ENCODE peak calls at places on chromosomes 16 and 17, in nine cellular contexts. K is dorsolateral prefrontal cortex, W is cardiac muscle cell, C is K562, L is esophagus squamous epithelium, N is mesothelial cell of epicardium, V is body of pancreas, G is RWPE2, Y is endothelial cell. S is an unnamed sample.

GRCh38 chr16:71673190-71673956 is 47.4 kb downstream of the MARVELD3 start:
- DNase-seq in N (no peak), L (no peak), K (no peak), C (no peak), Y (no peak), W (no peak), V (no peak), G (no peak), S (no peak)

GRCh38 chr17:27800522-27800921 is at the start of gene NOS2:
- DNase-seq in Y (no peak), N (no peak), K (no peak), L (no peak), G (no peak), V (no peak), C (no peak), W (no peak), S (no peak)

GRCh38 chr16:75501359-75501758 is 6.1 kb upstream of the CHST6 start:
- DNase-seq in G (no peak), Y (no peak), W (no peak), N (no peak), L (no peak), V (no peak), C (no peak), K (no peak), S (no peak)

GRCh38 chr17:82247175-82247823 is 18.5 kb downstream of the SLC16A3 start:
- DNase-seq in W (no peak), Y (no peak), K (no peak), G (no peak), L (no peak), N (no peak), C (no peak), V (no peak), S (no peak)

GRCh38 chr17:2068589-2069051 is 13.7 kb downstream of the HIC1 start:
- DNase-seq in G (peak; percentile 72), L (no peak), C (no peak), V (no peak), Y (no peak), K (no peak), W (peak; percentile 31), N (no peak), S (no peak)

GRCh38 chr17:38352245-38353083 is 820 bp downstream of the SOCS7 start:
- DNase-seq in C (peak; percentile 41), N (no peak), K (no peak), Y (peak; percentile 45), G (no peak), V (peak; percentile 45), W (peak; percentile 31), L (no peak), S (no peak)

GRCh38 chr16:86479419-86479818 is 30.9 kb upstream of the FOXF1 start:
- DNase-seq in W (no peak), N (no peak), K (no peak), C (no peak), L (no peak), Y (no peak), G (no peak), V (no peak), S (no peak)

GRCh38 chr16:85699628-85700027 is 10.9 kb upstream of the GINS2 start:
- DNase-seq in G (no peak), W (peak; percentile 73), K (peak; percentile 66), N (no peak), L (no peak), C (peak; percentile 40), Y (no peak), V (peak; percentile 62), S (no peak)

GRCh38 chr17:41907185-41907556 is 11.6 kb downstream of the ACLY start:
- DNase-seq in L (no peak), V (no peak), W (peak; percentile 68), C (no peak), Y (no peak), G (no peak), K (no peak), N (no peak), S (no peak)

GRCh38 chr17:45374501-45374900 is 57.7 kb upstream of the MAP3K14 start:
- DNase-seq in C (no peak), V (no peak), W (no peak), G (no peak), Y (no peak), N (no peak), L (no peak), K (no peak), S (no peak)

GRCh38 chr17:1158879-1159278 is 20.9 kb downstream of the ABR start:
- DNase-seq in Y (no peak), K (no peak), G (no peak), L (no peak), C (no peak), W (no peak), V (no peak), N (no peak), S (no peak)

GRCh38 chr16:73096510-73096909 is 48.6 kb upstream of the ZFHX3 start:
- DNase-seq in N (no peak), L (no peak), C (no peak), W (no peak), Y (no peak), V (no peak), G (no peak), K (no peak), S (no peak)

GRCh38 chr17:59840908-59841666 is 51.7 kb downstream of the TUBD1 start:
- DNase-seq in G (no peak), L (no peak), Y (no peak), V (no peak), W (peak; percentile 79), K (no peak), C (peak; percentile 56), N (no peak), S (no peak)

GRCh38 chr17:75228847-75229246 is 23.4 kb downstream of the NUP85 start:
- DNase-seq in Y (no peak), L (no peak), G (no peak), N (no peak), K (no peak), C (no peak), W (no peak), V (no peak), S (no peak)

GRCh38 chr16:8655184-8655717 is 19.2 kb upstream of the ABAT start:
- DNase-seq in G (no peak), K (no peak), V (peak; percentile 38), W (peak; percentile 27), C (peak; percentile 37), L (no peak), N (no peak), Y (peak; percentile 49), S (no peak)

GRCh38 chr17:42221886-42222745 is 27.8 kb upstream of the GHDC start:
- DNase-seq in L (peak; percentile 17), W (peak; percentile 78), V (peak; percentile 30), Y (peak; percentile 64), N (no peak), C (peak; percentile 80), K (no peak), G (no peak), S (peak; percentile 48)

GRCh38 chr16:81440888-81441663 is 3.5 kb upstream of the CMIP start:
- DNase-seq in L (no peak), G (no peak), C (no peak), V (no peak), K (no peak), W (no peak), Y (no peak), N (no peak), S (no peak)

GRCh38 chr17:82238562-82239201 is 9.8 kb downstream of the SLC16A3 start:
- DNase-seq in K (peak; percentile 73), L (no peak), G (peak; percentile 96), C (peak; percentile 94), N (no peak), V (peak; percentile 80), W (peak; percentile 84), Y (peak; percentile 3), S (no peak)

GRCh38 chr16:13919330-13919682 is 648 bp upstream of the ERCC4 start:
- DNase-seq in K (no peak), Y (no peak), G (no peak), L (no peak), N (no peak), C (peak; percentile 57), W (peak; percentile 69), V (peak; percentile 35), S (no peak)
- TF ChIP-seq CTCF in K (no peak), Y (no peak), G (no peak), L (no peak), N (no peak), C (peak; percentile 61), W (no peak), V (peak; percentile 58), S (peak; percentile 55)

GRCh38 chr17:7528842-7529241 is 20.0 kb upstream of the TNFSF12 start:
- DNase-seq in C (no peak), W (no peak), Y (no peak), G (no peak), V (no peak), K (no peak), N (no peak), L (no peak), S (no peak)

GRCh38 chr17:7523033-7523432 is 25.8 kb upstream of the TNFSF12 start:
- DNase-seq in Y (no peak), K (no peak), L (no peak), N (no peak), C (peak; percentile 53), G (no peak), V (no peak), W (peak; percentile 22), S (no peak)
- TF ChIP-seq CTCF in Y (peak; percentile 25), K (no peak), L (no peak), N (no peak), C (peak; percentile 54), G (peak; percentile 33), V (peak; percentile 24), W (peak; percentile 43), S (peak; percentile 17)

GRCh38 chr17:64661981-64662773 is at the start of gene SMURF2:
- DNase-seq in K (peak; percentile 65), N (peak; percentile 73), W (peak; percentile 74), C (peak; percentile 74), Y (peak; percentile 81), L (peak; percentile 30), G (peak; percentile 79), V (peak; percentile 82), S (peak; percentile 66)
- TF ChIP-seq CTCF in K (no peak), N (no peak), W (no peak), C (no peak), Y (no peak), L (no peak), G (no peak), V (peak; percentile 5), S (no peak)

GRCh38 chr16:12054396-12054795 is 77.9 kb downstream of the SNX29 start:
- DNase-seq in K (no peak), W (no peak), C (no peak), G (no peak), L (no peak), Y (no peak), N (no peak), V (no peak), S (no peak)

GRCh38 chr16:12054868-12055267 is 78.3 kb downstream of the SNX29 start:
- DNase-seq in Y (no peak), C (no peak), K (no peak), W (no peak), G (no peak), V (no peak), N (no peak), L (no peak), S (no peak)

GRCh38 chr16:12059216-12059769 is 82.8 kb downstream of the SNX29 start:
- DNase-seq in G (no peak), N (no peak), W (no peak), Y (no peak), L (no peak), K (no peak), V (no peak), C (no peak), S (no peak)

GRCh38 chr16:12060751-12061150 is 84.2 kb downstream of the SNX29 start:
- DNase-seq in L (no peak), W (no peak), N (no peak), V (no peak), G (no peak), C (no peak), Y (no peak), K (no peak), S (no peak)

GRCh38 chr16:12057276-12057675 is 80.7 kb downstream of the SNX29 start:
- DNase-seq in N (no peak), K (peak; percentile 59), W (peak; percentile 66), V (no peak), C (no peak), G (no peak), Y (no peak), L (no peak), S (no peak)
- TF ChIP-seq CTCF in N (no peak), K (no peak), W (no peak), V (no peak), C (no peak), G (no peak), Y (no peak), L (no peak), S (no peak)